ENCODE peak calls at places on chromosomes 3 and 15, in six cellular contexts. Z, R, V, U, C and A are unnamed samples.

GRCh38 chr3:143901105-143901504 is 52.8 kb upstream of the SLC9A9 start:
- DNase-seq in Z (peak), R (no peak), V (peak), U (no peak), C (no peak), A (peak)

GRCh38 chr3:184537885-184538599 is 23.5 kb upstream of the EPHB3 start:
- DNase-seq in Z (no peak), R (no peak), V (no peak), U (no peak), C (no peak), A (no peak)

GRCh38 chr3:71031151-71031550 is 552.4 kb downstream of the FOXP1 start:
- DNase-seq in Z (no peak), R (no peak), V (no peak), U (no peak), C (no peak), A (peak)

GRCh38 chr15:41775651-41776050 is 1.4 kb downstream of the MAPKBP1 start:
- DNase-seq in Z (peak), R (no peak), V (no peak), U (no peak), C (no peak), A (no peak)

GRCh38 chr15:88913017-88913849 is at the start of gene MFGE8:
- DNase-seq in Z (peak), R (peak), V (peak), U (peak), C (peak), A (peak)

GRCh38 chr3:157441102-157441622 is 4.5 kb downstream of the PTX3 start:
- DNase-seq in Z (no peak), R (no peak), V (no peak), U (no peak), C (no peak), A (no peak)

GRCh38 chr15:64156652-64157331 is 5.3 kb downstream of the SNX22 start:
- DNase-seq in Z (no peak), R (no peak), V (no peak), U (no peak), C (no peak), A (no peak)

GRCh38 chr15:75727851-75728715 is 15.4 kb upstream of the CSPG4 start:
- DNase-seq in Z (no peak), R (peak), V (peak), U (peak), C (peak), A (peak)

GRCh38 chr3:55267206-55267930 is 219.7 kb downstream of the WNT5A start:
- DNase-seq in Z (peak), R (no peak), V (peak), U (no peak), C (no peak), A (peak)

GRCh38 chr15:77846360-77846759 is 213.6 kb upstream of the LINGO1 start:
- DNase-seq in Z (peak), R (no peak), V (no peak), U (no peak), C (no peak), A (no peak)

GRCh38 chr15:89876736-89877135 is 17.1 kb downstream of the AP3S2 start:
- DNase-seq in Z (no peak), R (no peak), V (no peak), U (no peak), C (no peak), A (no peak)

GRCh38 chr15:66850078-66850991 is 148.3 kb downstream of the SMAD6 start:
- DNase-seq in Z (no peak), R (no peak), V (no peak), U (no peak), C (no peak), A (peak)

GRCh38 chr3:69768436-69768835 is 29.2 kb downstream of the MITF start:
- DNase-seq in Z (no peak), R (no peak), V (no peak), U (no peak), C (no peak), A (no peak)

GRCh38 chr3:63818282-63819150 is 583 bp upstream of the C3orf49 start:
- DNase-seq in Z (peak), R (peak), V (peak), U (peak), C (no peak), A (peak)

GRCh38 chr3:116743062-116743461 is 33.5 kb downstream of the TUSC7 start:
- DNase-seq in Z (no peak), R (no peak), V (no peak), U (no peak), C (no peak), A (no peak)